ENCODE peak calls at places on chromosomes 2 and 18, in seven cellular contexts. D, Y, A, Z, P, W and I are unnamed samples.

GRCh38 chr2:109203246-109204011 is 74.4 kb downstream of the SH3RF3 start:
- DNase-seq in Y (no peak), A (no peak), W (no peak), D (no peak), Z (no peak), P (no peak), I (no peak)

GRCh38 chr2:8543412-8544167 is 138.3 kb upstream of the ID2 start:
- DNase-seq in P (no peak), Y (no peak), A (peak), Z (peak), D (peak), W (peak), I (peak)

GRCh38 chr2:27264253-27264752 is 1.5 kb upstream of the SLC30A3 start:
- DNase-seq in P (no peak), D (no peak), Z (no peak), W (no peak), Y (no peak), A (no peak), I (no peak)

GRCh38 chr2:224173882-224174415 is 134.9 kb upstream of the SERPINE2 start:
- DNase-seq in Z (no peak), Y (no peak), P (no peak), A (no peak), D (no peak), W (no peak), I (no peak)

GRCh38 chr2:204228169-204228940 is 291.8 kb downstream of the ICOS start:
- DNase-seq in Z (no peak), Y (no peak), P (no peak), W (no peak), A (no peak), D (no peak), I (no peak)

GRCh38 chr2:68756178-68756577 is 21.6 kb downstream of the ARHGAP25 start:
- DNase-seq in W (no peak), P (no peak), D (no peak), Y (no peak), A (no peak), Z (no peak), I (no peak)

GRCh38 chr2:7707723-7708122 is 790.5 kb downstream of the RNF144A start:
- DNase-seq in D (no peak), P (no peak), Y (no peak), A (peak), W (peak), Z (peak), I (peak)

GRCh38 chr18:28078298-28078697 is 98.6 kb downstream of the CDH2 start:
- DNase-seq in D (no peak), Z (no peak), W (no peak), Y (no peak), P (no peak), A (no peak), I (no peak)

GRCh38 chr2:191213333-191213732 is 31.9 kb upstream of the MYO1B start:
- DNase-seq in Y (no peak), P (no peak), D (no peak), Z (no peak), W (no peak), A (no peak), I (no peak)

GRCh38 chr2:20634430-20635095 is 16.3 kb downstream of the HS1BP3 start:
- DNase-seq in Z (peak), P (no peak), D (peak), A (peak), W (peak), Y (no peak), I (peak)

GRCh38 chr2:240429341-240429871 is 6.1 kb upstream of the GPC1 start:
- DNase-seq in Z (no peak), P (no peak), D (no peak), W (no peak), A (no peak), Y (no peak), I (no peak)

GRCh38 chr18:58842978-58843661 is 21.6 kb upstream of the ZNF532 start:
- DNase-seq in W (no peak), Y (no peak), A (no peak), Z (no peak), D (no peak), P (no peak), I (no peak)

GRCh38 chr2:109217362-109218086 is 88.5 kb downstream of the SH3RF3 start:
- DNase-seq in A (peak), Z (peak), D (peak), Y (no peak), W (peak), P (no peak), I (peak)

GRCh38 chr2:161146209-161146775 is 13.9 kb upstream of the TANK start:
- DNase-seq in D (no peak), Z (no peak), P (no peak), W (no peak), Y (no peak), A (no peak), I (no peak)

GRCh38 chr2:42882756-42883155 is 90.4 kb upstream of the HAAO start:
- DNase-seq in A (no peak), D (no peak), P (no peak), W (no peak), Z (no peak), Y (no peak), I (no peak)

GRCh38 chr2:129623783-129624182 is 355.7 kb upstream of the RAB6C start:
- DNase-seq in D (no peak), Y (no peak), W (no peak), P (no peak), Z (no peak), A (no peak), I (no peak)

GRCh38 chr18:74023220-74023619 is 124.4 kb downstream of the FBXO15 start:
- DNase-seq in D (no peak), W (no peak), Y (no peak), P (no peak), Z (no peak), A (no peak), I (no peak)

GRCh38 chr18:76619342-76620315 is 124.6 kb upstream of the ZNF516 start:
- DNase-seq in W (no peak), P (no peak), D (peak), Y (no peak), Z (peak), A (no peak), I (peak)

GRCh38 chr2:87403893-87404175 is 344.1 kb upstream of the PLGLB2 start:
- DNase-seq in Y (no peak), P (no peak), W (no peak), A (no peak), D (no peak), Z (no peak), I (no peak)

GRCh38 chr18:63253428-63254372 is 65.9 kb downstream of the BCL2 start:
- DNase-seq in P (no peak), Z (peak), W (no peak), D (peak), Y (no peak), A (no peak), I (peak)

GRCh38 chr18:34977787-34978532 is 63.3 kb upstream of the MAPRE2 start:
- DNase-seq in Z (no peak), W (no peak), P (no peak), A (no peak), Y (peak), D (no peak), I (peak)

GRCh38 chr2:121409388-121409787 is 121.3 kb upstream of the RNU4ATAC start:
- DNase-seq in D (peak), W (no peak), Z (no peak), P (no peak), A (no peak), Y (no peak), I (no peak)

GRCh38 chr2:37287966-37288365 is 36.7 kb downstream of the PRKD3 start:
- DNase-seq in Z (no peak), A (no peak), W (peak), Y (no peak), D (peak), P (no peak), I (no peak)

GRCh38 chr2:75311993-75312392 is 112.7 kb upstream of the TACR1 start:
- DNase-seq in P (peak), Y (no peak), Z (no peak), A (no peak), D (no peak), W (no peak), I (no peak)

GRCh38 chr18:29164993-29165599 is 988.2 kb upstream of the CDH2 start:
- DNase-seq in D (peak), A (peak), P (peak), Z (peak), Y (no peak), W (peak), I (peak)

GRCh38 chr18:3367491-3368091 is 82.4 kb upstream of the TGIF1 start:
- DNase-seq in P (no peak), W (peak), D (peak), A (no peak), Y (no peak), Z (peak), I (peak)

GRCh38 chr2:144242311-144242710 is 277.6 kb downstream of the ZEB2 start:
- DNase-seq in P (no peak), Z (no peak), A (no peak), Y (no peak), W (no peak), D (no peak), I (no peak)

GRCh38 chr18:70931942-70932814 is 643.3 kb downstream of the SOCS6 start:
- DNase-seq in Z (peak), Y (no peak), D (peak), W (peak), P (no peak), A (peak), I (peak)
- TF ChIP-seq CTCF in Z (peak), Y (peak), D (no peak), W (peak), P (peak), A (peak), I (peak)

DNA sequence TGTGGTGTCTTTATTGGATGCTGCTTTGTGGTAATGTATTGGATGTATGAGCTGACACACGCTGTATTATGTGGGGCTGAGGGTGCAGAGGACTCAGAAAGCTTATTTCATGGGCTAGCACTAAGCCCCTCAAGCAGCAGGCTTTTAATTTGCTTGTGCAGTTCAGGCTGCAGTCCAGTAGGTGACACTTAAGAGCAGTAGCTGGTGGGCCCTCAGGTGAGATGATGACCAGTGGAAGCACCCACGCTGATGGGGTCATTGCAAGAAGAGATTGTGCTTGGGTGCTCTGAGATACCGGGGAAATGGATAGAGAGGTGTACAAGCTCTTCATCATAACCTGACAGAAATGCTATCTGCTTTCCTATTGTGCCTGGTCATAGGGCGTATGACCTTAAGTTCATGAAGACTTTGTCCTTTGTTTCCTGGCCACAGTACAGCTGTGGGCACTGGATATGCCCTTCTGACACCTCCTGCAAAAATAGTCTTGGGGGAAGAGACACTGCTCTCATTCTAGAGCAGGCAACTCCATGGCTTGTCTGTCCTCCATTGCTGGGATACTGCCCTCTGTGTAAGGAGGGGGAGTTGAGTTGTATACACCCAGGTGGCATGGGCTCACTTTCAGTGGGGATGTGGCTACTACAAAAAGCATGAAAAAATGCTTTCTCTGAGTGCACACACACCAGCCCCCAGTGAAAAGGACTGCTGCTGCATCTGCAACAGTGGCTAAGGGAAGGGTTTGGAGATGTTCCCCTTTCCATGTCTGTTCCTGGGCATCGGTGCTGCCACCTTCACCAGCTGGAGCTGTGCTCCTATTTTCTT is 205.7 kb upstream of the ZSWIM2 start:
- DNase-seq in A (no peak), D (no peak), W (peak), P (no peak), Z (peak), Y (no peak), I (no peak)
- TF ChIP-seq CTCF in A (no peak), D (peak), W (peak), P (no peak), Z (peak), Y (no peak), I (no peak)

GRCh38 chr2:101037161-101037755 is 35.2 kb downstream of the RPL31 start:
- DNase-seq in W (no peak), Z (no peak), Y (no peak), P (no peak), A (no peak), D (no peak), I (no peak)

GRCh38 chr2:101027852-101028251 is 25.8 kb downstream of the RPL31 start:
- DNase-seq in Z (no peak), Y (no peak), D (no peak), W (no peak), A (no peak), P (no peak), I (no peak)

GRCh38 chr2:101030866-101031554 is 28.9 kb downstream of the RPL31 start:
- DNase-seq in W (no peak), Y (no peak), D (no peak), P (no peak), A (no peak), Z (no peak), I (no peak)

GRCh38 chr2:101036562-101036961 is 34.5 kb downstream of the RPL31 start:
- DNase-seq in A (peak), P (no peak), Y (no peak), D (peak), Z (peak), W (peak), I (peak)

GRCh38 chr2:101032100-101032776 is 30.1 kb downstream of the RPL31 start:
- DNase-seq in Z (no peak), P (no peak), W (no peak), D (no peak), A (no peak), Y (no peak), I (no peak)
- TF ChIP-seq CTCF in Z (no peak), P (no peak), W (no peak), D (no peak), A (no peak), Y (no peak), I (no peak)

GRCh38 chr2:216698291-216698690 is 2.9 kb upstream of the IGFBP5 start:
- DNase-seq in P (no peak), A (no peak), Y (no peak), Z (no peak), W (no peak), D (no peak), I (no peak)

GRCh38 chr2:216695401-216695821 is at the start of gene IGFBP5:
- DNase-seq in A (peak), W (peak), Z (peak), D (peak), Y (no peak), P (no peak), I (peak)

GRCh38 chr2:216696321-216696720 is 972 bp upstream of the IGFBP5 start:
- DNase-seq in W (no peak), Z (no peak), A (no peak), Y (no peak), P (no peak), D (no peak), I (no peak)

GRCh38 chr2:216698895-216699294 is 3.5 kb upstream of the IGFBP5 start:
- DNase-seq in Y (no peak), A (peak), D (peak), P (peak), W (peak), Z (peak), I (peak)

DNA sequence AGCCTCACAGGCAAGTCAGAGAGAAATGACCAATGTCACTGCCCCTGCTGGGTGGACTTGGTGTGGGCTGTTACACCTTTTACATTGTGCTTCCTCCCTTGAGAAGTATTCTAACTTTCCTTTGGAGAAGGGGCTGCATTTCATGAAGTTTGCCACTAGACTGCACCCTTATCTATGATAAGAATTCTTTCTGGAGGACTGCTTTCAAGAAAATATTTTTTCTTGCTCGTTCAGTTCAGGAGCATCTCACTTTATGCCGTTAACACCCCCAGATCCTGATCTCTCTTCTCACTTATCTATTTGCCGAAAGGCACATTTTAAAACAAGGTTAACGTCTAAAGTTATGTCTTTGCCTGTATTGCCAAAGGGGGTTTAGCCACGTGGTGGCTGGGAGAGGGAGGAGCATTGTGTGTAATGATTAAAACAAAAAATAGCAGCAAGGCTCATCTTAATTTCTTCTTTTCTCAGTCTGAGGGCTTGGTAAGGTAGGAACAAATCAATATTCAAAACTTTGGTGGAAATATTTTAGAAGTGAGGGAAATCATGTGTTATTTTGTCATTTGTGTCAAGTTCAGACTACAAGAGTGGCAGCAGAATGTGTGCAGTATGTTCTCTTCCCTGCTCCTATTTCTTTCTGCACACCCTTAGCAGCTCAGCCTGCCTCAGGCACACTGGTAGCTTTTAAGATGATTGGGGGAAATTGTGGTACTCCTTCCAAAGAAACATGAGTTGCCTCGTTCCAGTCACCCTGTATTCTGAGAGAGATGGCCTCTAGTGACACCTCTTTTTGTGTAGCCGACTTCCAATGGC is 1.6 kb upstream of the IGFBP5 start:
- DNase-seq in Y (no peak), Z (peak), A (peak), D (peak), P (peak), W (peak), I (peak)
- TF ChIP-seq CTCF in Y (peak), Z (peak), A (peak), D (peak), P (peak), W (peak), I (peak)

GRCh38 chr2:5984946-5985345 is 292.8 kb downstream of the SOX11 start:
- DNase-seq in Z (no peak), W (no peak), P (no peak), A (no peak), Y (no peak), D (no peak), I (no peak)
- TF ChIP-seq CTCF in Z (no peak), W (no peak), P (no peak), A (no peak), Y (no peak), D (no peak), I (no peak)